ENCODE peak calls at places on chromosomes 4 and X, in seven cellular contexts. One of them, this sample, is unnamed.

GRCh38 chr4:31081375-31081774 is 361.2 kb downstream of the PCDH7 start:
- DNase-seq in stimulated activated CD4-positive, alpha-beta T cell treated with anti-CD3 and anti-CD28 coated beads, Interleukin-1b, Interleukin-23, amount 100 ng/mL, for 1 hour: no peak
- DNase-seq in stromal cell of bone marrow: peak
- DNase-seq in CD8-positive, alpha-beta T cell: no peak
- DNase-seq in activated CD4-positive, alpha-beta T cell treated with anti-CD3 and anti-CD28 coated beads, Interleukin-2, amount 50 U/mL, for 48 hours: no peak
- DNase-seq in NCI-H1092 treated with DMSO at 0.1 percent for 48 hours: no peak
- DNase-seq in OCI-LY7: no peak
- DNase-seq in this sample: peak

GRCh38 chrX:39258331-39258730 is 457.1 kb downstream of the MID1IP1 start:
- DNase-seq in NCI-H1092 treated with DMSO at 0.1 percent for 48 hours: peak
- DNase-seq in stromal cell of bone marrow: no peak
- DNase-seq in CD8-positive, alpha-beta T cell: no peak
- DNase-seq in activated CD4-positive, alpha-beta T cell treated with anti-CD3 and anti-CD28 coated beads, Interleukin-2, amount 50 U/mL, for 48 hours: no peak
- DNase-seq in OCI-LY7: no peak
- DNase-seq in stimulated activated CD4-positive, alpha-beta T cell treated with anti-CD3 and anti-CD28 coated beads, Interleukin-1b, Interleukin-23, amount 100 ng/mL, for 1 hour: no peak
- DNase-seq in this sample: no peak

GRCh38 chrX:68669094-68669830 is 21.8 kb downstream of the STARD8 start:
- DNase-seq in stromal cell of bone marrow: no peak
- DNase-seq in stimulated activated CD4-positive, alpha-beta T cell treated with anti-CD3 and anti-CD28 coated beads, Interleukin-1b, Interleukin-23, amount 100 ng/mL, for 1 hour: no peak
- DNase-seq in activated CD4-positive, alpha-beta T cell treated with anti-CD3 and anti-CD28 coated beads, Interleukin-2, amount 50 U/mL, for 48 hours: no peak
- DNase-seq in CD8-positive, alpha-beta T cell: no peak
- DNase-seq in OCI-LY7: no peak
- DNase-seq in NCI-H1092 treated with DMSO at 0.1 percent for 48 hours: no peak
- DNase-seq in this sample: no peak

GRCh38 chr4:4995103-4995761 is 24.0 kb downstream of the CYTL1 start:
- DNase-seq in stimulated activated CD4-positive, alpha-beta T cell treated with anti-CD3 and anti-CD28 coated beads, Interleukin-1b, Interleukin-23, amount 100 ng/mL, for 1 hour: no peak
- DNase-seq in stromal cell of bone marrow: peak
- DNase-seq in CD8-positive, alpha-beta T cell: peak
- DNase-seq in NCI-H1092 treated with DMSO at 0.1 percent for 48 hours: peak
- DNase-seq in OCI-LY7: peak
- DNase-seq in activated CD4-positive, alpha-beta T cell treated with anti-CD3 and anti-CD28 coated beads, Interleukin-2, amount 50 U/mL, for 48 hours: peak
- DNase-seq in this sample: peak

GRCh38 chr4:31674313-31674947 is 954.3 kb downstream of the PCDH7 start:
- DNase-seq in CD8-positive, alpha-beta T cell: no peak
- DNase-seq in stimulated activated CD4-positive, alpha-beta T cell treated with anti-CD3 and anti-CD28 coated beads, Interleukin-1b, Interleukin-23, amount 100 ng/mL, for 1 hour: no peak
- DNase-seq in stromal cell of bone marrow: no peak
- DNase-seq in NCI-H1092 treated with DMSO at 0.1 percent for 48 hours: no peak
- DNase-seq in activated CD4-positive, alpha-beta T cell treated with anti-CD3 and anti-CD28 coated beads, Interleukin-2, amount 50 U/mL, for 48 hours: no peak
- DNase-seq in OCI-LY7: peak
- DNase-seq in this sample: no peak

GRCh38 chr4:184472540-184473264 is 1.6 kb downstream of the IRF2 start:
- DNase-seq in stromal cell of bone marrow: peak
- DNase-seq in stimulated activated CD4-positive, alpha-beta T cell treated with anti-CD3 and anti-CD28 coated beads, Interleukin-1b, Interleukin-23, amount 100 ng/mL, for 1 hour: no peak
- DNase-seq in OCI-LY7: peak
- DNase-seq in NCI-H1092 treated with DMSO at 0.1 percent for 48 hours: peak
- DNase-seq in CD8-positive, alpha-beta T cell: peak
- DNase-seq in activated CD4-positive, alpha-beta T cell treated with anti-CD3 and anti-CD28 coated beads, Interleukin-2, amount 50 U/mL, for 48 hours: peak
- DNase-seq in this sample: no peak

GRCh38 chr4:189046642-189047041 is 894.0 kb upstream of the FRG1 start:
- DNase-seq in stromal cell of bone marrow: no peak
- DNase-seq in OCI-LY7: no peak
- DNase-seq in CD8-positive, alpha-beta T cell: no peak
- DNase-seq in NCI-H1092 treated with DMSO at 0.1 percent for 48 hours: no peak
- DNase-seq in activated CD4-positive, alpha-beta T cell treated with anti-CD3 and anti-CD28 coated beads, Interleukin-2, amount 50 U/mL, for 48 hours: no peak
- DNase-seq in stimulated activated CD4-positive, alpha-beta T cell treated with anti-CD3 and anti-CD28 coated beads, Interleukin-1b, Interleukin-23, amount 100 ng/mL, for 1 hour: no peak
- DNase-seq in this sample: no peak

GRCh38 chr4:95701500-95701899 is 138.4 kb upstream of the PDHA2 start:
- DNase-seq in NCI-H1092 treated with DMSO at 0.1 percent for 48 hours: no peak
- DNase-seq in CD8-positive, alpha-beta T cell: no peak
- DNase-seq in OCI-LY7: no peak
- DNase-seq in stimulated activated CD4-positive, alpha-beta T cell treated with anti-CD3 and anti-CD28 coated beads, Interleukin-1b, Interleukin-23, amount 100 ng/mL, for 1 hour: no peak
- DNase-seq in activated CD4-positive, alpha-beta T cell treated with anti-CD3 and anti-CD28 coated beads, Interleukin-2, amount 50 U/mL, for 48 hours: no peak
- DNase-seq in stromal cell of bone marrow: peak
- DNase-seq in this sample: no peak

GRCh38 chrX:13109811-13110210 is 65.4 kb upstream of the FAM9C start:
- DNase-seq in CD8-positive, alpha-beta T cell: no peak
- DNase-seq in OCI-LY7: no peak
- DNase-seq in activated CD4-positive, alpha-beta T cell treated with anti-CD3 and anti-CD28 coated beads, Interleukin-2, amount 50 U/mL, for 48 hours: no peak
- DNase-seq in stromal cell of bone marrow: no peak
- DNase-seq in stimulated activated CD4-positive, alpha-beta T cell treated with anti-CD3 and anti-CD28 coated beads, Interleukin-1b, Interleukin-23, amount 100 ng/mL, for 1 hour: no peak
- DNase-seq in NCI-H1092 treated with DMSO at 0.1 percent for 48 hours: no peak
- DNase-seq in this sample: peak

GRCh38 chrX:151692825-151693224 is 2.4 kb upstream of the PRRG3 start:
- DNase-seq in CD8-positive, alpha-beta T cell: no peak
- DNase-seq in NCI-H1092 treated with DMSO at 0.1 percent for 48 hours: no peak
- DNase-seq in activated CD4-positive, alpha-beta T cell treated with anti-CD3 and anti-CD28 coated beads, Interleukin-2, amount 50 U/mL, for 48 hours: no peak
- DNase-seq in stimulated activated CD4-positive, alpha-beta T cell treated with anti-CD3 and anti-CD28 coated beads, Interleukin-1b, Interleukin-23, amount 100 ng/mL, for 1 hour: no peak
- DNase-seq in OCI-LY7: no peak
- DNase-seq in stromal cell of bone marrow: no peak
- DNase-seq in this sample: no peak

GRCh38 chrX:13761606-13762005 is 27.1 kb downstream of the OFD1 start:
- DNase-seq in stromal cell of bone marrow: no peak
- DNase-seq in NCI-H1092 treated with DMSO at 0.1 percent for 48 hours: no peak
- DNase-seq in CD8-positive, alpha-beta T cell: no peak
- DNase-seq in OCI-LY7: peak
- DNase-seq in activated CD4-positive, alpha-beta T cell treated with anti-CD3 and anti-CD28 coated beads, Interleukin-2, amount 50 U/mL, for 48 hours: no peak
- DNase-seq in stimulated activated CD4-positive, alpha-beta T cell treated with anti-CD3 and anti-CD28 coated beads, Interleukin-1b, Interleukin-23, amount 100 ng/mL, for 1 hour: no peak
- DNase-seq in this sample: peak

GRCh38 chrX:79601336-79602131 is 234.4 kb upstream of the ITM2A start:
- DNase-seq in activated CD4-positive, alpha-beta T cell treated with anti-CD3 and anti-CD28 coated beads, Interleukin-2, amount 50 U/mL, for 48 hours: no peak
- DNase-seq in OCI-LY7: no peak
- DNase-seq in NCI-H1092 treated with DMSO at 0.1 percent for 48 hours: no peak
- DNase-seq in stimulated activated CD4-positive, alpha-beta T cell treated with anti-CD3 and anti-CD28 coated beads, Interleukin-1b, Interleukin-23, amount 100 ng/mL, for 1 hour: no peak
- DNase-seq in stromal cell of bone marrow: no peak
- DNase-seq in CD8-positive, alpha-beta T cell: no peak
- DNase-seq in this sample: no peak

GRCh38 chr4:4614925-4615678 is 73.3 kb upstream of the STX18 start:
- DNase-seq in OCI-LY7: no peak
- DNase-seq in CD8-positive, alpha-beta T cell: no peak
- DNase-seq in stimulated activated CD4-positive, alpha-beta T cell treated with anti-CD3 and anti-CD28 coated beads, Interleukin-1b, Interleukin-23, amount 100 ng/mL, for 1 hour: no peak
- DNase-seq in NCI-H1092 treated with DMSO at 0.1 percent for 48 hours: no peak
- DNase-seq in stromal cell of bone marrow: no peak
- DNase-seq in activated CD4-positive, alpha-beta T cell treated with anti-CD3 and anti-CD28 coated beads, Interleukin-2, amount 50 U/mL, for 48 hours: no peak
- DNase-seq in this sample: peak

GRCh38 chr4:121176082-121176706 is 12.1 kb upstream of the TNIP3 start:
- DNase-seq in CD8-positive, alpha-beta T cell: no peak
- DNase-seq in activated CD4-positive, alpha-beta T cell treated with anti-CD3 and anti-CD28 coated beads, Interleukin-2, amount 50 U/mL, for 48 hours: no peak
- DNase-seq in stromal cell of bone marrow: no peak
- DNase-seq in OCI-LY7: no peak
- DNase-seq in stimulated activated CD4-positive, alpha-beta T cell treated with anti-CD3 and anti-CD28 coated beads, Interleukin-1b, Interleukin-23, amount 100 ng/mL, for 1 hour: no peak
- DNase-seq in NCI-H1092 treated with DMSO at 0.1 percent for 48 hours: no peak
- DNase-seq in this sample: no peak

GRCh38 chr4:6622744-6623143 is 17.7 kb upstream of the MRFAP1 start:
- DNase-seq in stimulated activated CD4-positive, alpha-beta T cell treated with anti-CD3 and anti-CD28 coated beads, Interleukin-1b, Interleukin-23, amount 100 ng/mL, for 1 hour: no peak
- DNase-seq in OCI-LY7: no peak
- DNase-seq in CD8-positive, alpha-beta T cell: no peak
- DNase-seq in activated CD4-positive, alpha-beta T cell treated with anti-CD3 and anti-CD28 coated beads, Interleukin-2, amount 50 U/mL, for 48 hours: no peak
- DNase-seq in NCI-H1092 treated with DMSO at 0.1 percent for 48 hours: no peak
- DNase-seq in stromal cell of bone marrow: no peak
- DNase-seq in this sample: no peak

GRCh38 chrX:123881330-123881729 is 21.5 kb downstream of the XIAP start:
- DNase-seq in CD8-positive, alpha-beta T cell: no peak
- DNase-seq in activated CD4-positive, alpha-beta T cell treated with anti-CD3 and anti-CD28 coated beads, Interleukin-2, amount 50 U/mL, for 48 hours: no peak
- DNase-seq in stromal cell of bone marrow: no peak
- DNase-seq in NCI-H1092 treated with DMSO at 0.1 percent for 48 hours: no peak
- DNase-seq in stimulated activated CD4-positive, alpha-beta T cell treated with anti-CD3 and anti-CD28 coated beads, Interleukin-1b, Interleukin-23, amount 100 ng/mL, for 1 hour: no peak
- DNase-seq in OCI-LY7: no peak
- DNase-seq in this sample: no peak

GRCh38 chr4:85092536-85092935 is 126.0 kb upstream of the WDFY3 start:
- DNase-seq in stromal cell of bone marrow: no peak
- DNase-seq in OCI-LY7: no peak
- DNase-seq in NCI-H1092 treated with DMSO at 0.1 percent for 48 hours: peak
- DNase-seq in stimulated activated CD4-positive, alpha-beta T cell treated with anti-CD3 and anti-CD28 coated beads, Interleukin-1b, Interleukin-23, amount 100 ng/mL, for 1 hour: no peak
- DNase-seq in CD8-positive, alpha-beta T cell: no peak
- DNase-seq in activated CD4-positive, alpha-beta T cell treated with anti-CD3 and anti-CD28 coated beads, Interleukin-2, amount 50 U/mL, for 48 hours: no peak
- DNase-seq in this sample: no peak

GRCh38 chrX:154661200-154661599 is 7.8 kb upstream of the CTAG2 start:
- DNase-seq in NCI-H1092 treated with DMSO at 0.1 percent for 48 hours: no peak
- DNase-seq in CD8-positive, alpha-beta T cell: no peak
- DNase-seq in stromal cell of bone marrow: no peak
- DNase-seq in activated CD4-positive, alpha-beta T cell treated with anti-CD3 and anti-CD28 coated beads, Interleukin-2, amount 50 U/mL, for 48 hours: no peak
- DNase-seq in OCI-LY7: no peak
- DNase-seq in stimulated activated CD4-positive, alpha-beta T cell treated with anti-CD3 and anti-CD28 coated beads, Interleukin-1b, Interleukin-23, amount 100 ng/mL, for 1 hour: no peak
- DNase-seq in this sample: no peak

GRCh38 chr4:37631551-37631950 is 54.6 kb downstream of the RELL1 start:
- DNase-seq in stromal cell of bone marrow: no peak
- DNase-seq in activated CD4-positive, alpha-beta T cell treated with anti-CD3 and anti-CD28 coated beads, Interleukin-2, amount 50 U/mL, for 48 hours: no peak
- DNase-seq in stimulated activated CD4-positive, alpha-beta T cell treated with anti-CD3 and anti-CD28 coated beads, Interleukin-1b, Interleukin-23, amount 100 ng/mL, for 1 hour: no peak
- DNase-seq in OCI-LY7: no peak
- DNase-seq in CD8-positive, alpha-beta T cell: no peak
- DNase-seq in NCI-H1092 treated with DMSO at 0.1 percent for 48 hours: no peak
- DNase-seq in this sample: peak

GRCh38 chr4:81715335-81715734 is 243.6 kb upstream of the RASGEF1B start:
- DNase-seq in stromal cell of bone marrow: no peak
- DNase-seq in OCI-LY7: no peak
- DNase-seq in NCI-H1092 treated with DMSO at 0.1 percent for 48 hours: no peak
- DNase-seq in CD8-positive, alpha-beta T cell: no peak
- DNase-seq in stimulated activated CD4-positive, alpha-beta T cell treated with anti-CD3 and anti-CD28 coated beads, Interleukin-1b, Interleukin-23, amount 100 ng/mL, for 1 hour: no peak
- DNase-seq in activated CD4-positive, alpha-beta T cell treated with anti-CD3 and anti-CD28 coated beads, Interleukin-2, amount 50 U/mL, for 48 hours: no peak
- DNase-seq in this sample: no peak

GRCh38 chr4:5816101-5816500 is 76.8 kb downstream of the CRMP1 start:
- DNase-seq in activated CD4-positive, alpha-beta T cell treated with anti-CD3 and anti-CD28 coated beads, Interleukin-2, amount 50 U/mL, for 48 hours: no peak
- DNase-seq in CD8-positive, alpha-beta T cell: no peak
- DNase-seq in stromal cell of bone marrow: no peak
- DNase-seq in NCI-H1092 treated with DMSO at 0.1 percent for 48 hours: no peak
- DNase-seq in stimulated activated CD4-positive, alpha-beta T cell treated with anti-CD3 and anti-CD28 coated beads, Interleukin-1b, Interleukin-23, amount 100 ng/mL, for 1 hour: no peak
- DNase-seq in OCI-LY7: no peak
- DNase-seq in this sample: no peak

GRCh38 chr4:16750882-16751642 is 147.4 kb downstream of the LDB2 start:
- DNase-seq in stromal cell of bone marrow: no peak
- DNase-seq in OCI-LY7: no peak
- DNase-seq in NCI-H1092 treated with DMSO at 0.1 percent for 48 hours: no peak
- DNase-seq in CD8-positive, alpha-beta T cell: no peak
- DNase-seq in stimulated activated CD4-positive, alpha-beta T cell treated with anti-CD3 and anti-CD28 coated beads, Interleukin-1b, Interleukin-23, amount 100 ng/mL, for 1 hour: no peak
- DNase-seq in activated CD4-positive, alpha-beta T cell treated with anti-CD3 and anti-CD28 coated beads, Interleukin-2, amount 50 U/mL, for 48 hours: no peak
- DNase-seq in this sample: no peak